ENCODE peak calls at places on chromosomes 7 and 10, in eight cellular contexts. D, Q, A, C, H, T, U and X are unnamed samples.
A peak's percentile ranks its signal among the peaks of the same experiment; 100 is the strongest.

GRCh38 chr7:118082506-118082905 is 101.5 kb upstream of the LSM8 start:
- DNase-seq in U (no peak), C (no peak), D (no peak), A (no peak), T (no peak), Q (no peak), H (no peak), X (no peak)

GRCh38 chr7:151404216-151405011 is 5.4 kb downstream of the WDR86 start:
- DNase-seq in H (no peak), U (peak; percentile 72), C (no peak), Q (no peak), A (no peak), T (no peak), D (peak; percentile 47), X (no peak)

GRCh38 chr7:126780993-126781392 is 471.7 kb downstream of the GRM8 start:
- DNase-seq in A (no peak), C (peak; percentile 20), T (no peak), Q (peak; percentile 26), H (no peak), D (no peak), U (no peak), X (no peak)

GRCh38 chr7:98420966-98421612 is 20.2 kb upstream of the BAIAP2L1 start:
- DNase-seq in U (peak; percentile 48), T (no peak), D (peak; percentile 66), Q (peak; percentile 72), H (peak; percentile 52), C (peak; percentile 79), A (peak; percentile 91), X (peak; percentile 66)

GRCh38 chr7:108335264-108335918 is 120.8 kb downstream of the NRCAM start:
- DNase-seq in Q (peak; percentile 27), H (no peak), C (no peak), D (no peak), U (peak; percentile 16), T (no peak), A (no peak), X (no peak)

GRCh38 chr10:44369851-44370250 is 15.0 kb downstream of the CXCL12 start:
- DNase-seq in C (no peak), D (no peak), A (no peak), U (peak; percentile 64), H (no peak), Q (no peak), T (no peak), X (no peak)

GRCh38 chr7:40297741-40298311 is 163.0 kb downstream of the SUGCT start:
- DNase-seq in U (peak; percentile 21), T (no peak), H (no peak), C (no peak), D (no peak), Q (no peak), A (no peak), X (no peak)

GRCh38 chr7:95509199-95509598 is 23.5 kb downstream of the ASB4 start:
- DNase-seq in Q (peak; percentile 98), A (no peak), U (peak; percentile 57), T (no peak), H (no peak), C (peak; percentile 38), D (peak; percentile 45), X (no peak)

GRCh38 chr10:86229378-86229777 is 137.2 kb downstream of the GRID1 start:
- DNase-seq in D (no peak), H (no peak), C (no peak), U (peak; percentile 57), A (no peak), Q (no peak), T (no peak), X (no peak)

GRCh38 chr10:93437000-93437945 is 44.9 kb downstream of the MYOF start:
- DNase-seq in D (no peak), Q (peak; percentile 31), U (peak; percentile 99), T (peak; percentile 99), H (no peak), A (peak; percentile 67), C (no peak), X (peak; percentile 89)

GRCh38 chr10:132859084-132859855 is 73.3 kb upstream of the NKX6-2 start:
- DNase-seq in A (no peak), U (no peak), C (no peak), Q (no peak), D (no peak), H (no peak), T (no peak), X (peak; percentile 15)